ENCODE peak calls at places on chromosomes 2 and 18, in ten cellular contexts. N is ovary; O is colonic mucosa; H is tibial artery; E is breast epithelium; L is naive thymus-derived CD4-positive, alpha-beta T cell; G is SJCRH30; I is RWPE1; A is transverse colon; Z is OCI-LY7. W is an unnamed sample.

GRCh38 chr2:75311521-75311920 is 112.2 kb upstream of the TACR1 start:
- DNase-seq in A (no peak), O (no peak), Z (no peak), I (no peak), N (no peak), E (no peak), G (no peak), H (no peak), L (no peak), W (no peak)

GRCh38 chr2:9768388-9768787 is 74.9 kb upstream of the TAF1B start:
- DNase-seq in Z (no peak), H (no peak), I (no peak), O (no peak), G (peak; percentile 60), E (peak; percentile 28), N (no peak), L (no peak), A (peak; percentile 74), W (peak; percentile 92)

GRCh38 chr2:64699712-64700111 is 46.0 kb upstream of the SERTAD2 start:
- DNase-seq in O (no peak), Z (no peak), L (no peak), I (no peak), H (no peak), A (no peak), N (no peak), G (no peak), E (no peak), W (no peak)

GRCh38 chr2:37911296-37911888 is 13.7 kb upstream of the RMDN2 start:
- DNase-seq in E (no peak), G (no peak), L (no peak), A (no peak), Z (no peak), H (no peak), I (no peak), N (no peak), O (no peak), W (no peak)

GRCh38 chr18:31099490-31100230 is 2.6 kb downstream of the DSC2 start:
- DNase-seq in N (no peak), A (peak; percentile 22), E (no peak), O (peak; percentile 39), L (no peak), H (no peak), I (no peak), Z (no peak), G (no peak), W (no peak)

GRCh38 chr2:223215136-223215535 is 163.1 kb downstream of the KCNE4 start:
- DNase-seq in O (no peak), N (no peak), H (no peak), E (no peak), G (no peak), L (no peak), Z (no peak), A (no peak), I (no peak), W (no peak)

GRCh38 chr2:38466409-38466808 is 89.3 kb upstream of the ATL2 start:
- DNase-seq in O (no peak), A (no peak), I (no peak), N (no peak), G (no peak), H (no peak), E (no peak), L (no peak), Z (no peak), W (no peak)

GRCh38 chr2:143334837-143335236 is 205.6 kb downstream of the ARHGAP15 start:
- DNase-seq in O (no peak), I (no peak), L (no peak), N (no peak), H (no peak), E (no peak), G (no peak), Z (no peak), A (no peak), W (no peak)

GRCh38 chr2:203352604-203353255 is 24.5 kb downstream of the ABI2 start:
- DNase-seq in Z (no peak), E (no peak), I (no peak), A (no peak), H (no peak), G (no peak), N (no peak), L (no peak), O (no peak), W (no peak)

GRCh38 chr2:31075393-31075792 is 62.8 kb downstream of the GALNT14 start:
- DNase-seq in N (no peak), L (no peak), Z (no peak), I (no peak), G (no peak), O (no peak), E (no peak), A (no peak), H (no peak), W (no peak)

GRCh38 chr2:46813680-46814079 is 101.9 kb downstream of the MCFD2 start:
- DNase-seq in O (no peak), A (no peak), N (no peak), I (no peak), Z (no peak), G (no peak), H (no peak), E (no peak), L (no peak), W (no peak)
- H3K27ac ChIP-seq in O (peak overlapping the region; percentile 12), A (peak overlapping the region; percentile 56), N (peak overlapping the region; percentile 15), I (no peak overlapping the region), Z (no peak overlapping the region), G (no peak overlapping the region), H (peak overlapping the region; percentile 90), E (peak overlapping the region; percentile 87), L (no peak overlapping the region), W (no peak overlapping the region)

GRCh38 chr2:175373001-175373727 is 191.7 kb upstream of the ATP5MC3 start:
- DNase-seq in L (no peak), N (no peak), I (no peak), O (no peak), E (no peak), H (no peak), A (no peak), G (no peak), Z (no peak), W (no peak)
- H3K27ac ChIP-seq in L (no peak overlapping the region), N (no peak overlapping the region), I (no peak overlapping the region), O (no peak overlapping the region), E (no peak overlapping the region), H (no peak overlapping the region), A (no peak overlapping the region), G (no peak overlapping the region), Z (no peak overlapping the region), W (no peak overlapping the region)

GRCh38 chr2:29273004-29273703 is 157.9 kb downstream of the CLIP4 start:
- DNase-seq in Z (no peak), I (no peak), A (no peak), O (no peak), G (no peak), L (no peak), E (no peak), N (no peak), H (no peak), W (no peak)
- H3K27ac ChIP-seq in Z (no peak overlapping the region), I (no peak overlapping the region), A (no peak overlapping the region), O (no peak overlapping the region), G (no peak overlapping the region), L (no peak overlapping the region), E (no peak overlapping the region), N (no peak overlapping the region), H (no peak overlapping the region), W (no peak overlapping the region)

GRCh38 chr2:134132487-134132857 is 121.4 kb upstream of the MGAT5 start:
- DNase-seq in H (no peak), E (no peak), I (no peak), G (no peak), N (no peak), O (no peak), L (no peak), A (no peak), Z (no peak), W (no peak)

GRCh38 chr2:134134827-134135226 is 119.0 kb upstream of the MGAT5 start:
- DNase-seq in O (no peak), G (no peak), N (no peak), A (no peak), E (no peak), Z (no peak), I (no peak), H (no peak), L (no peak), W (no peak)

GRCh38 chr2:134133622-134134312 is 120.1 kb upstream of the MGAT5 start:
- DNase-seq in H (no peak), N (no peak), I (no peak), Z (no peak), A (no peak), E (no peak), G (no peak), O (no peak), L (no peak), W (no peak)

GRCh38 chr2:134135793-134136192 is 118.1 kb upstream of the MGAT5 start:
- DNase-seq in L (no peak), H (no peak), O (no peak), I (no peak), A (no peak), G (no peak), N (no peak), E (no peak), Z (no peak), W (no peak)

GRCh38 chr2:134134313-134134706 is 119.6 kb upstream of the MGAT5 start:
- DNase-seq in E (no peak), A (no peak), L (no peak), N (no peak), Z (no peak), O (no peak), H (no peak), I (no peak), G (no peak), W (no peak)
- H3K27ac ChIP-seq in E (no peak overlapping the region), A (no peak overlapping the region), L (no peak overlapping the region), N (no peak overlapping the region), Z (no peak overlapping the region), O (no peak overlapping the region), H (no peak overlapping the region), I (no peak overlapping the region), G (no peak overlapping the region), W (no peak overlapping the region)

DNA sequence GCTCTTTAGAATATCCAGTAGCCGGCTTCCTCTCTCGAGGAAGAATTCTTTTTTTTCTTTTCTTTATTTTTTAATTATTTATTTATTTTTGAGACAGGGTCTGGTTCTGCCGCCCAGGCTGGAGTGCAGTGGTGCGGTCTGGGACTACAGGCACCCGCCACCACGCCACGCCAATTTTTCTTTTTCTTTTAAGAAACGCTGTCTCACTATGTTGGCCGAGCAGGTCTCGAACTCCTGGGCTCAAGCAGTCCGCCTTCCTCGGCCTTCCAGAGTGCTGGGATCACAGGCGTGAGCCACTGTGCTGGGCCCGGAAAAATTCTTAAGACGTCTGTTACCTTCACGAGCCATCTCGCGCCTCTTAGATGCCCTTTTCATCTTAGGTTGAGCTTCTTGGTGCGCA is 931 bp upstream of the TMEM131 start:
- DNase-seq in Z (no peak), H (no peak), N (peak; percentile 39), I (no peak), A (no peak), E (no peak), O (no peak), G (no peak), L (no peak), W (no peak)
- H3K27ac ChIP-seq in Z (peak overlapping the region; percentile 80), H (peak overlapping the region; percentile 97), N (no peak overlapping the region), I (peak overlapping the region; percentile 97), A (peak overlapping the region; percentile 99), E (peak overlapping the region; percentile 97), O (peak overlapping the region; percentile 97), G (no peak overlapping the region), L (peak overlapping the region; percentile 96), W (peak overlapping the region; percentile 97)